ENCODE peak calls at places on chromosomes 2 and 18, in five cellular contexts. Y is Caco-2; J is H54; R is stimulated activated CD4-positive, alpha-beta T cell treated with anti-CD3 and anti-CD28 coated beads, Interleukin-12 subunit alpha, Interleukin-12 subunit beta, amount 100 ng/mL, for 4 hours; F is GM06990. Q is an unnamed sample.
A peak's percentile ranks its signal among the peaks of the same experiment; 100 is the strongest.

GRCh38 chr2:241565413-241565812 is 6.9 kb downstream of the BOK start:
- DNase-seq in Y (no peak), J (no peak), R (no peak), F (no peak), Q (no peak)

GRCh38 chr2:64934530-64934929 is 54.7 kb upstream of the SLC1A4 start:
- DNase-seq in Y (no peak), J (no peak), R (no peak), F (no peak), Q (no peak)

GRCh38 chr18:65735166-65735565 is 15.6 kb upstream of the CDH7 start:
- DNase-seq in Y (no peak), J (no peak), R (no peak), F (no peak), Q (no peak)

GRCh38 chr2:33498291-33498956 is 22.0 kb downstream of the RASGRP3 start:
- DNase-seq in Y (no peak), J (no peak), R (no peak), F (no peak), Q (no peak)

GRCh38 chr18:43046324-43046723 is 69.2 kb downstream of the RIT2 start:
- DNase-seq in Y (no peak), J (no peak), R (no peak), F (no peak), Q (no peak)

GRCh38 chr18:13611616-13612110 is 114.7 kb downstream of the FAM210A start:
- DNase-seq in Y (no peak), J (no peak), R (no peak), F (no peak), Q (no peak)

GRCh38 chr2:67309281-67309680 is 87.9 kb upstream of the ETAA1 start:
- DNase-seq in Y (no peak), J (no peak), R (no peak), F (no peak), Q (no peak)

GRCh38 chr2:241539616-241540374 is 18.8 kb upstream of the BOK start:
- DNase-seq in Y (no peak), J (no peak), R (no peak), F (no peak), Q (no peak)

GRCh38 chr2:177474904-177475474 is 82.4 kb downstream of the AGPS start:
- DNase-seq in Y (no peak), J (no peak), R (no peak), F (no peak), Q (no peak)

GRCh38 chr18:24930974-24931373 is 421.0 kb downstream of the ZNF521 start:
- DNase-seq in Y (peak; percentile 81), J (no peak), R (no peak), F (no peak), Q (no peak)

GRCh38 chr2:204986641-204987040 is 441.4 kb downstream of the PARD3B start:
- DNase-seq in Y (no peak), J (no peak), R (no peak), F (no peak), Q (no peak)

GRCh38 chr2:214180686-214181085 is 230.2 kb upstream of the VWC2L start:
- DNase-seq in Y (no peak), J (no peak), R (no peak), F (no peak), Q (no peak)

GRCh38 chr2:100194951-100195350 is 52.6 kb upstream of the AFF3 start:
- DNase-seq in Y (no peak), J (no peak), R (no peak), F (no peak), Q (no peak)

GRCh38 chr2:231318436-231318835 is 77.1 kb upstream of the B3GNT7 start:
- DNase-seq in Y (no peak), J (no peak), R (no peak), F (no peak), Q (no peak)

Q was measured in stimulated activated CD8-positive, alpha-beta memory T cell treated with anti-CD3 and anti-CD28 coated beads, Interleukin-4, amount 100 ng/mL, for 1 hour.